ENCODE peak calls at places on chromosomes 11 and 22, in nine cellular contexts. E, A, N, S, X, H, W, T and M are unnamed samples.

GRCh38 chr11:65502274-65502851 is 3.5 kb downstream of the MALAT1 start:
- DNase-seq in E (peak), A (no peak), N (peak), S (no peak), X (no peak), H (no peak), W (no peak), T (no peak), M (peak)

GRCh38 chr11:19018901-19019300 is 41.6 kb downstream of the MRGPRX2 start:
- DNase-seq in E (no peak), A (no peak), N (peak), S (peak), X (peak), H (no peak), W (no peak), T (no peak), M (no peak)

GRCh38 chr11:133942594-133942993 is 14.2 kb downstream of the IGSF9B start:
- DNase-seq in E (no peak), A (no peak), N (no peak), S (no peak), X (no peak), H (no peak), W (no peak), T (no peak), M (no peak)

GRCh38 chr11:36763187-36763586 is 165.2 kb upstream of the RAG2 start:
- DNase-seq in E (no peak), A (no peak), N (no peak), S (no peak), X (no peak), H (no peak), W (no peak), T (no peak), M (no peak)

GRCh38 chr11:63870351-63871197 is 31.7 kb downstream of the MARK2 start:
- DNase-seq in E (peak), A (no peak), N (no peak), S (no peak), X (no peak), H (no peak), W (no peak), T (no peak), M (no peak)

GRCh38 chr22:47409501-47410275 is 647.2 kb downstream of the TBC1D22A start:
- DNase-seq in E (no peak), A (no peak), N (no peak), S (no peak), X (no peak), H (no peak), W (no peak), T (no peak), M (no peak)

GRCh38 chr11:112784323-112785073 is 176.7 kb upstream of the NCAM1 start:
- DNase-seq in E (peak), A (no peak), N (no peak), S (no peak), X (peak), H (no peak), W (no peak), T (no peak), M (no peak)

GRCh38 chr11:124075841-124076571 is 34.9 kb upstream of the OR10G7 start:
- DNase-seq in E (no peak), A (peak), N (no peak), S (no peak), X (peak), H (peak), W (no peak), T (no peak), M (peak)

GRCh38 chr11:35276396-35276795 is 137.4 kb downstream of the CD44 start:
- DNase-seq in E (no peak), A (peak), N (peak), S (peak), X (peak), H (no peak), W (no peak), T (no peak), M (no peak)

GRCh38 chr11:86041975-86042378 is 26.9 kb downstream of the PICALM start:
- DNase-seq in E (peak), A (peak), N (peak), S (peak), X (peak), H (peak), W (peak), T (peak), M (peak)

GRCh38 chr11:88103337-88104206 is 71.7 kb downstream of the RAB38 start:
- DNase-seq in E (peak), A (peak), N (peak), S (peak), X (peak), H (peak), W (peak), T (peak), M (peak)

GRCh38 chr11:288328-289144 is at the start of gene PGGHG:
- DNase-seq in E (peak), A (peak), N (no peak), S (peak), X (peak), H (no peak), W (peak), T (peak), M (peak)

GRCh38 chr11:9060700-9061111 is 30.7 kb downstream of the SCUBE2 start:
- DNase-seq in E (peak), A (peak), N (peak), S (peak), X (peak), H (no peak), W (no peak), T (no peak), M (peak)

GRCh38 chr11:93166867-93167266 is 30.9 kb downstream of the SLC36A4 start:
- DNase-seq in E (no peak), A (no peak), N (no peak), S (no peak), X (no peak), H (no peak), W (no peak), T (no peak), M (no peak)

GRCh38 chr11:120867024-120867423 is 156.9 kb upstream of the TBCEL start:
- DNase-seq in E (no peak), A (no peak), N (no peak), S (no peak), X (no peak), H (no peak), W (no peak), T (no peak), M (no peak)

GRCh38 chr11:46999217-46999616 is 62.7 kb downstream of the CSTPP1 start:
- DNase-seq in E (no peak), A (no peak), N (no peak), S (no peak), X (no peak), H (no peak), W (no peak), T (no peak), M (no peak)

GRCh38 chr22:38348751-38349496 is 31.7 kb upstream of the CSNK1E start:
- DNase-seq in E (no peak), A (no peak), N (no peak), S (no peak), X (peak), H (no peak), W (no peak), T (no peak), M (no peak)

GRCh38 chr11:118437736-118438125 is 1.4 kb downstream of the KMT2A start:
- DNase-seq in E (peak), A (peak), N (no peak), S (peak), X (no peak), H (no peak), W (no peak), T (peak), M (peak)

GRCh38 chr11:18011633-18012313 is 1.1 kb downstream of the SERGEF start:
- DNase-seq in E (no peak), A (peak), N (no peak), S (no peak), X (peak), H (no peak), W (no peak), T (no peak), M (peak)

GRCh38 chr11:14503023-14503422 is 3.4 kb upstream of the COPB1 start:
- DNase-seq in E (no peak), A (no peak), N (no peak), S (no peak), X (no peak), H (no peak), W (no peak), T (no peak), M (no peak)

GRCh38 chr11:62600367-62601113 is 1.1 kb downstream of the MTA2 start:
- DNase-seq in E (no peak), A (no peak), N (peak), S (no peak), X (peak), H (no peak), W (no peak), T (no peak), M (peak)

GRCh38 chr11:116729501-116730240 is 43.1 kb downstream of the BUD13 start:
- DNase-seq in E (no peak), A (no peak), N (no peak), S (no peak), X (peak), H (no peak), W (no peak), T (no peak), M (no peak)

GRCh38 chr11:103897156-103897555 is 139.3 kb upstream of the DDI1 start:
- DNase-seq in E (no peak), A (no peak), N (no peak), S (no peak), X (no peak), H (no peak), W (no peak), T (no peak), M (no peak)

GRCh38 chr11:10751581-10751940 is 515 bp downstream of the CTR9 start:
- DNase-seq in E (no peak), A (peak), N (peak), S (no peak), X (no peak), H (no peak), W (no peak), T (no peak), M (peak)

GRCh38 chr11:107545101-107545514 is 20.4 kb downstream of the ALKBH8 start:
- DNase-seq in E (peak), A (no peak), N (peak), S (peak), X (no peak), H (no peak), W (peak), T (no peak), M (no peak)

GRCh38 chr11:121889931-121890330 is 226.1 kb downstream of the BLID start:
- DNase-seq in E (peak), A (no peak), N (peak), S (peak), X (no peak), H (no peak), W (no peak), T (no peak), M (no peak)

GRCh38 chr22:38257170-38257569 is 15.6 kb downstream of the TMEM184B start:
- DNase-seq in E (peak), A (no peak), N (no peak), S (peak), X (no peak), H (no peak), W (no peak), T (no peak), M (no peak)

GRCh38 chr22:23047742-23048141 is 22.6 kb upstream of the GNAZ start:
- DNase-seq in E (no peak), A (no peak), N (no peak), S (no peak), X (no peak), H (no peak), W (no peak), T (no peak), M (no peak)

GRCh38 chr11:2312232-2313042 is 10.6 kb downstream of the TSPAN32 start:
- DNase-seq in E (peak), A (no peak), N (peak), S (peak), X (no peak), H (no peak), W (peak), T (no peak), M (peak)

GRCh38 chr11:279040-279965 is 1.1 kb downstream of the NLRP6 start:
- DNase-seq in E (no peak), A (peak), N (no peak), S (no peak), X (peak), H (no peak), W (no peak), T (no peak), M (no peak)

GRCh38 chr11:111788051-111788450 is 21.9 kb upstream of the PPP2R1B start:
- DNase-seq in E (no peak), A (no peak), N (no peak), S (no peak), X (no peak), H (no peak), W (no peak), T (no peak), M (no peak)

GRCh38 chr11:28616160-28616559 is 508.0 kb downstream of the METTL15 start:
- DNase-seq in E (no peak), A (no peak), N (no peak), S (no peak), X (no peak), H (no peak), W (no peak), T (no peak), M (no peak)

GRCh38 chr22:35177811-35178210 is 79.5 kb upstream of the HMGXB4 start:
- DNase-seq in E (no peak), A (no peak), N (no peak), S (no peak), X (peak), H (no peak), W (no peak), T (no peak), M (no peak)

GRCh38 chr11:117900720-117901440 is 24.4 kb upstream of the FXYD6 start:
- DNase-seq in E (no peak), A (no peak), N (peak), S (no peak), X (peak), H (no peak), W (no peak), T (no peak), M (no peak)

GRCh38 chr11:16759857-16760256 is 21.4 kb downstream of the C11orf58 start:
- DNase-seq in E (peak), A (no peak), N (no peak), S (peak), X (no peak), H (no peak), W (no peak), T (no peak), M (no peak)